ENCODE peak calls at places on chromosomes 4 and X, in eight cellular contexts. One of them, this sample, is unnamed.

GRCh38 chr4:146379744-146380143 is 142.0 kb downstream of the SLC10A7 start:
- DNase-seq in effector memory CD4-positive, alpha-beta T cell: no peak
- DNase-seq in AG10803: no peak
- DNase-seq in dorsolateral prefrontal cortex: no peak
- DNase-seq in naive thymus-derived CD4-positive, alpha-beta T cell: no peak
- DNase-seq in IMR-90: peak; percentile 31
- DNase-seq in psoas muscle: no peak
- DNase-seq in Kasumi-1: no peak
- DNase-seq in this sample: no peak

GRCh38 chr4:5404073-5404472 is 304.3 kb downstream of the EVC2 start:
- DNase-seq in effector memory CD4-positive, alpha-beta T cell: no peak
- DNase-seq in AG10803: no peak
- DNase-seq in dorsolateral prefrontal cortex: no peak
- DNase-seq in naive thymus-derived CD4-positive, alpha-beta T cell: no peak
- DNase-seq in IMR-90: no peak
- DNase-seq in psoas muscle: no peak
- DNase-seq in Kasumi-1: no peak
- DNase-seq in this sample: no peak

GRCh38 chr4:153950100-153950979 is 161.5 kb upstream of the SFRP2 start:
- DNase-seq in effector memory CD4-positive, alpha-beta T cell: no peak
- DNase-seq in AG10803: no peak
- DNase-seq in dorsolateral prefrontal cortex: no peak
- DNase-seq in naive thymus-derived CD4-positive, alpha-beta T cell: no peak
- DNase-seq in IMR-90: no peak
- DNase-seq in psoas muscle: no peak
- DNase-seq in Kasumi-1: peak; percentile 67
- DNase-seq in this sample: no peak

GRCh38 chr4:151325320-151326246 is at the start of gene SH3D19:
- DNase-seq in effector memory CD4-positive, alpha-beta T cell: no peak
- DNase-seq in AG10803: peak; percentile 59
- DNase-seq in dorsolateral prefrontal cortex: peak; percentile 27
- DNase-seq in naive thymus-derived CD4-positive, alpha-beta T cell: peak; percentile 20
- DNase-seq in IMR-90: peak; percentile 19
- DNase-seq in psoas muscle: peak; percentile 70
- DNase-seq in Kasumi-1: peak; percentile 15
- DNase-seq in this sample: peak; percentile 28

GRCh38 chr4:91935217-91935616 is 368.5 kb upstream of the GRID2 start:
- DNase-seq in effector memory CD4-positive, alpha-beta T cell: no peak
- DNase-seq in AG10803: no peak
- DNase-seq in dorsolateral prefrontal cortex: no peak
- DNase-seq in naive thymus-derived CD4-positive, alpha-beta T cell: no peak
- DNase-seq in IMR-90: no peak
- DNase-seq in psoas muscle: no peak
- DNase-seq in Kasumi-1: no peak
- DNase-seq in this sample: no peak

GRCh38 chr4:77418333-77418732 is 187.3 kb upstream of the CXCL13 start:
- DNase-seq in effector memory CD4-positive, alpha-beta T cell: no peak
- DNase-seq in AG10803: peak; percentile 6
- DNase-seq in dorsolateral prefrontal cortex: no peak
- DNase-seq in naive thymus-derived CD4-positive, alpha-beta T cell: no peak
- DNase-seq in IMR-90: no peak
- DNase-seq in psoas muscle: no peak
- DNase-seq in Kasumi-1: peak; percentile 57
- DNase-seq in this sample: no peak

GRCh38 chr4:83108101-83108861 is 6.2 kb downstream of the PLAC8 start:
- DNase-seq in effector memory CD4-positive, alpha-beta T cell: no peak
- DNase-seq in AG10803: no peak
- DNase-seq in dorsolateral prefrontal cortex: no peak
- DNase-seq in naive thymus-derived CD4-positive, alpha-beta T cell: no peak
- DNase-seq in IMR-90: no peak
- DNase-seq in psoas muscle: no peak
- DNase-seq in Kasumi-1: peak; percentile 30
- DNase-seq in this sample: no peak

GRCh38 chr4:149781150-149781549 is 34.5 kb downstream of the IQCM start:
- DNase-seq in effector memory CD4-positive, alpha-beta T cell: no peak
- DNase-seq in AG10803: peak; percentile 59
- DNase-seq in dorsolateral prefrontal cortex: no peak
- DNase-seq in naive thymus-derived CD4-positive, alpha-beta T cell: no peak
- DNase-seq in IMR-90: peak; percentile 80
- DNase-seq in psoas muscle: no peak
- DNase-seq in Kasumi-1: no peak
- DNase-seq in this sample: no peak

GRCh38 chr4:146165840-146166239 is 9.7 kb upstream of the LSM6 start:
- DNase-seq in effector memory CD4-positive, alpha-beta T cell: no peak
- DNase-seq in AG10803: peak; percentile 89
- DNase-seq in dorsolateral prefrontal cortex: no peak
- DNase-seq in naive thymus-derived CD4-positive, alpha-beta T cell: no peak
- DNase-seq in IMR-90: peak; percentile 75
- DNase-seq in psoas muscle: no peak
- DNase-seq in Kasumi-1: no peak
- DNase-seq in this sample: no peak

GRCh38 chr4:40586034-40586433 is 43.6 kb downstream of the RBM47 start:
- DNase-seq in effector memory CD4-positive, alpha-beta T cell: no peak
- DNase-seq in AG10803: peak; percentile 12
- DNase-seq in dorsolateral prefrontal cortex: no peak
- DNase-seq in naive thymus-derived CD4-positive, alpha-beta T cell: no peak
- DNase-seq in IMR-90: peak; percentile 47
- DNase-seq in psoas muscle: no peak
- DNase-seq in Kasumi-1: no peak
- DNase-seq in this sample: no peak

GRCh38 chr4:139243448-139244365 is 36.3 kb downstream of the MGARP start:
- DNase-seq in effector memory CD4-positive, alpha-beta T cell: no peak
- DNase-seq in AG10803: peak; percentile 99
- DNase-seq in dorsolateral prefrontal cortex: no peak
- DNase-seq in naive thymus-derived CD4-positive, alpha-beta T cell: no peak
- DNase-seq in IMR-90: peak; percentile 99
- DNase-seq in psoas muscle: no peak
- DNase-seq in Kasumi-1: no peak
- DNase-seq in this sample: no peak

GRCh38 chr4:3270141-3270611 is 21.2 kb downstream of the MSANTD1 start:
- DNase-seq in effector memory CD4-positive, alpha-beta T cell: no peak
- DNase-seq in AG10803: no peak
- DNase-seq in dorsolateral prefrontal cortex: no peak
- DNase-seq in naive thymus-derived CD4-positive, alpha-beta T cell: peak; percentile 15
- DNase-seq in IMR-90: no peak
- DNase-seq in psoas muscle: peak; percentile 63
- DNase-seq in Kasumi-1: no peak
- DNase-seq in this sample: no peak

GRCh38 chr4:2946812-2947600 is 16.2 kb downstream of the NOP14 start:
- DNase-seq in effector memory CD4-positive, alpha-beta T cell: no peak
- DNase-seq in AG10803: no peak
- DNase-seq in dorsolateral prefrontal cortex: no peak
- DNase-seq in naive thymus-derived CD4-positive, alpha-beta T cell: no peak
- DNase-seq in IMR-90: peak; percentile 37
- DNase-seq in psoas muscle: no peak
- DNase-seq in Kasumi-1: no peak
- DNase-seq in this sample: no peak

GRCh38 chrX:73851014-73852009 is 288.3 kb downstream of the CHIC1 start:
- DNase-seq in effector memory CD4-positive, alpha-beta T cell: no peak
- DNase-seq in AG10803: no peak
- DNase-seq in dorsolateral prefrontal cortex: peak; percentile 69
- DNase-seq in naive thymus-derived CD4-positive, alpha-beta T cell: no peak
- DNase-seq in IMR-90: peak; percentile 96
- DNase-seq in psoas muscle: peak; percentile 85
- DNase-seq in Kasumi-1: no peak
- DNase-seq in this sample: no peak

GRCh38 chr4:1194028-1194900 is 21.9 kb upstream of the SPON2 start:
- DNase-seq in effector memory CD4-positive, alpha-beta T cell: no peak
- DNase-seq in AG10803: peak; percentile 31
- DNase-seq in dorsolateral prefrontal cortex: peak; percentile 21
- DNase-seq in naive thymus-derived CD4-positive, alpha-beta T cell: no peak
- DNase-seq in IMR-90: peak; percentile 49
- DNase-seq in psoas muscle: peak; percentile 83
- DNase-seq in Kasumi-1: no peak
- DNase-seq in this sample: peak; percentile 25

GRCh38 chrX:78665286-78665685 is 6.2 kb upstream of the RTL3 start:
- DNase-seq in effector memory CD4-positive, alpha-beta T cell: no peak
- DNase-seq in AG10803: peak; percentile 34
- DNase-seq in dorsolateral prefrontal cortex: no peak
- DNase-seq in naive thymus-derived CD4-positive, alpha-beta T cell: no peak
- DNase-seq in IMR-90: no peak
- DNase-seq in psoas muscle: no peak
- DNase-seq in Kasumi-1: no peak
- DNase-seq in this sample: no peak

GRCh38 chr4:173243321-173243720 is 74.7 kb downstream of the GALNT7 start:
- DNase-seq in effector memory CD4-positive, alpha-beta T cell: no peak
- DNase-seq in AG10803: peak; percentile 25
- DNase-seq in dorsolateral prefrontal cortex: no peak
- DNase-seq in naive thymus-derived CD4-positive, alpha-beta T cell: no peak
- DNase-seq in IMR-90: peak; percentile 88
- DNase-seq in psoas muscle: no peak
- DNase-seq in Kasumi-1: no peak
- DNase-seq in this sample: no peak

GRCh38 chr4:108219998-108220397 is 51.3 kb upstream of the LEF1 start:
- DNase-seq in effector memory CD4-positive, alpha-beta T cell: no peak
- DNase-seq in AG10803: no peak
- DNase-seq in dorsolateral prefrontal cortex: no peak
- DNase-seq in naive thymus-derived CD4-positive, alpha-beta T cell: no peak
- DNase-seq in IMR-90: no peak
- DNase-seq in psoas muscle: no peak
- DNase-seq in Kasumi-1: no peak
- DNase-seq in this sample: no peak

GRCh38 chr4:11495818-11496217 is 67.1 kb upstream of the HS3ST1 start:
- DNase-seq in effector memory CD4-positive, alpha-beta T cell: no peak
- DNase-seq in AG10803: no peak
- DNase-seq in dorsolateral prefrontal cortex: no peak
- DNase-seq in naive thymus-derived CD4-positive, alpha-beta T cell: no peak
- DNase-seq in IMR-90: no peak
- DNase-seq in psoas muscle: no peak
- DNase-seq in Kasumi-1: peak; percentile 26
- DNase-seq in this sample: no peak

GRCh38 chr4:138863160-138863559 is 152.4 kb upstream of the NOCT start:
- DNase-seq in effector memory CD4-positive, alpha-beta T cell: no peak
- DNase-seq in AG10803: no peak
- DNase-seq in dorsolateral prefrontal cortex: no peak
- DNase-seq in naive thymus-derived CD4-positive, alpha-beta T cell: no peak
- DNase-seq in IMR-90: no peak
- DNase-seq in psoas muscle: no peak
- DNase-seq in Kasumi-1: no peak
- DNase-seq in this sample: no peak

GRCh38 chr4:30875659-30876269 is 155.6 kb downstream of the PCDH7 start:
- DNase-seq in effector memory CD4-positive, alpha-beta T cell: no peak
- DNase-seq in AG10803: no peak
- DNase-seq in dorsolateral prefrontal cortex: no peak
- DNase-seq in naive thymus-derived CD4-positive, alpha-beta T cell: no peak
- DNase-seq in IMR-90: peak; percentile 38
- DNase-seq in psoas muscle: no peak
- DNase-seq in Kasumi-1: no peak
- DNase-seq in this sample: no peak

GRCh38 chr4:24840826-24841587 is 45.6 kb downstream of the SOD3 start:
- DNase-seq in effector memory CD4-positive, alpha-beta T cell: no peak
- DNase-seq in AG10803: no peak
- DNase-seq in dorsolateral prefrontal cortex: no peak
- DNase-seq in naive thymus-derived CD4-positive, alpha-beta T cell: no peak
- DNase-seq in IMR-90: no peak
- DNase-seq in psoas muscle: no peak
- DNase-seq in Kasumi-1: no peak
- DNase-seq in this sample: no peak

GRCh38 chrX:18891561-18891945 is 92.4 kb downstream of the PHKA2 start:
- DNase-seq in effector memory CD4-positive, alpha-beta T cell: no peak
- DNase-seq in AG10803: no peak
- DNase-seq in dorsolateral prefrontal cortex: no peak
- DNase-seq in naive thymus-derived CD4-positive, alpha-beta T cell: no peak
- DNase-seq in IMR-90: no peak
- DNase-seq in psoas muscle: no peak
- DNase-seq in Kasumi-1: no peak
- DNase-seq in this sample: no peak

GRCh38 chr4:87006531-87007344 is 71.9 kb downstream of the AFF1 start:
- DNase-seq in effector memory CD4-positive, alpha-beta T cell: peak; percentile 85
- DNase-seq in AG10803: peak; percentile 91
- DNase-seq in dorsolateral prefrontal cortex: peak; percentile 82
- DNase-seq in naive thymus-derived CD4-positive, alpha-beta T cell: peak; percentile 89
- DNase-seq in IMR-90: peak; percentile 92
- DNase-seq in psoas muscle: peak; percentile 94
- DNase-seq in Kasumi-1: peak; percentile 95
- DNase-seq in this sample: peak; percentile 88

GRCh38 chr4:95428216-95429085 is 120.3 kb downstream of the UNC5C start:
- DNase-seq in effector memory CD4-positive, alpha-beta T cell: no peak
- DNase-seq in AG10803: no peak
- DNase-seq in dorsolateral prefrontal cortex: no peak
- DNase-seq in naive thymus-derived CD4-positive, alpha-beta T cell: no peak
- DNase-seq in IMR-90: no peak
- DNase-seq in psoas muscle: no peak
- DNase-seq in Kasumi-1: no peak
- DNase-seq in this sample: no peak

GRCh38 chr4:173669460-173670179 is 139.6 kb upstream of the HAND2 start:
- DNase-seq in effector memory CD4-positive, alpha-beta T cell: no peak
- DNase-seq in AG10803: no peak
- DNase-seq in dorsolateral prefrontal cortex: no peak
- DNase-seq in naive thymus-derived CD4-positive, alpha-beta T cell: no peak
- DNase-seq in IMR-90: no peak
- DNase-seq in psoas muscle: no peak
- DNase-seq in Kasumi-1: no peak
- DNase-seq in this sample: no peak